ENCODE peak calls at places on chromosomes 1 and 21, in seven cellular contexts. S, D, P, V, H, R and Y are unnamed samples.

GRCh38 chr1:87869563-87869962 is 540.9 kb downstream of the LMO4 start:
- DNase-seq in H (peak), S (peak), P (peak), V (no peak), R (no peak), D (peak), Y (peak)

GRCh38 chr1:76229279-76229977 is 154.9 kb downstream of the ST6GALNAC3 start:
- DNase-seq in P (no peak), H (no peak), R (no peak), D (no peak), S (no peak), V (no peak), Y (no peak)

GRCh38 chr21:42381347-42381984 is 14.4 kb downstream of the TMPRSS3 start:
- DNase-seq in P (peak), V (peak), D (peak), H (peak), S (peak), R (no peak), Y (peak)

GRCh38 chr21:37558676-37559204 is 192.2 kb downstream of the DYRK1A start:
- DNase-seq in R (no peak), S (no peak), H (no peak), V (no peak), D (no peak), P (no peak), Y (no peak)

GRCh38 chr1:108877858-108878257 is 1.1 kb downstream of the GPSM2 start:
- DNase-seq in P (no peak), V (peak), H (no peak), R (no peak), S (peak), D (no peak), Y (no peak)

GRCh38 chr1:170776147-170776734 is 112.3 kb downstream of the PRRX1 start:
- DNase-seq in D (no peak), R (no peak), H (no peak), P (no peak), V (no peak), S (peak), Y (no peak)

GRCh38 chr1:11797525-11798216 is 8.1 kb downstream of the MTHFR start:
- DNase-seq in H (no peak), S (peak), P (no peak), D (no peak), V (no peak), R (no peak), Y (no peak)

GRCh38 chr1:210730023-210730422 is 401.3 kb downstream of the HHAT start:
- DNase-seq in R (no peak), S (no peak), H (no peak), D (no peak), P (no peak), V (no peak), Y (no peak)

GRCh38 chr1:102550729-102551384 is 554.1 kb upstream of the OLFM3 start:
- DNase-seq in P (peak), R (no peak), S (no peak), H (peak), D (peak), V (peak), Y (no peak)

DNA sequence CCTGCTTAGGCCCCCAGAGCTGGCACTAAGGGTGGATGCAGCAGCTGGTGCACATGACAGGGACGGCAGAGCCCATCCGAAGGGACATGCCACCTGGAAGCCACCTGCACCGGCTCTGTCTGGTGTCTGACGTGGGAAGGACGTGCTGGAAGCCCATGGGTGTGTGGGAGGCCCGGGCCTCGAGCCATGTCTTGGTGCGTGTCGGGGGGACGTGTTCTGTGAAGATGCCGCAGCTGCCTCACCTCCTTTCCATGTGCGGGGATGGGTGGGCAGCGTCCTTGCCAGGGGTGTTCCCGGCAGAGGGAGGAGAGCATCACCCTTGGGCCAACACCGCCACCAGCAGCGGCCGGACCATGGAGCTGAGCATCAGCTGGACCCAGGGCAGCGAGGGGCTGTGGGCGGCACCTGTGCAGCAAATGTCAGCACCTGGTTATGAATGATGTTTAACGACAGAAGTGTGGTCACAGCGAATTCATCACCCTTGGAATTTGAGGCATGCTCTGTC is 15.5 kb upstream of the POFUT2 start:
- DNase-seq in H (no peak), R (no peak), S (no peak), P (no peak), V (no peak), D (no peak), Y (no peak)
- TF ChIP-seq EZH2 in H (no peak), R (no peak), S (no peak), P (no peak), V (no peak), D (no peak), Y (no peak)

GRCh38 chr1:25700124-25700523 is 83.5 kb downstream of the MAN1C1 start:
- DNase-seq in R (no peak), D (no peak), P (no peak), H (peak), S (peak), V (no peak), Y (peak)

GRCh38 chr1:25701030-25701785 is 84.6 kb downstream of the MAN1C1 start:
- DNase-seq in V (no peak), P (no peak), S (no peak), H (no peak), D (no peak), R (no peak), Y (no peak)

GRCh38 chr1:25699501-25700089 is 83.0 kb downstream of the MAN1C1 start:
- DNase-seq in H (no peak), V (no peak), P (no peak), D (no peak), R (no peak), S (no peak), Y (no peak)

GRCh38 chr1:25702101-25702775 is 85.6 kb downstream of the MAN1C1 start:
- DNase-seq in P (no peak), D (no peak), R (no peak), V (peak), S (no peak), H (no peak), Y (peak)

DNA sequence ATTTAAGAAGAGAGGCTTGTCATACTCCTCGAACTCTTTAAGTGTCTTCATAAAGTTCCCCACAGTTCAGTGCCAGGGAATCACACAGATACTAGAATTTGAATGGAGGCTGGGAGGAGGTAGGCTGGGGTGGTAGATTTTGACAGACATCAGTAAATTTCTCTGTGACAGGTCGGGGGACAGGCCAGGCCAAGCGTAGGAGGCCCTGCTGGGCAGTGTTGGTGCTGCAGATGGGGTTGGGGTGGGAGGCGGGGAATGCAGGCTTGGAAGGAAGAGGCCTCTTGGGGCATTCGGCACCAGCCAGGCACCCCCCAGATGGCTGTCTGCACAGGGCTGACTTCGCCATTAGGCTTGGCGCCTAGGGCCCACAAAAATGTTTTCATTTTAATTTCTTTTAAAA is 84.0 kb downstream of the MAN1C1 start:
- DNase-seq in R (no peak), P (no peak), S (no peak), H (no peak), V (peak), D (no peak), Y (no peak)
- TF ChIP-seq CTCF in R (peak), P (peak), S (no peak), H (no peak), V (peak), D (no peak), Y (no peak)

DNA sequence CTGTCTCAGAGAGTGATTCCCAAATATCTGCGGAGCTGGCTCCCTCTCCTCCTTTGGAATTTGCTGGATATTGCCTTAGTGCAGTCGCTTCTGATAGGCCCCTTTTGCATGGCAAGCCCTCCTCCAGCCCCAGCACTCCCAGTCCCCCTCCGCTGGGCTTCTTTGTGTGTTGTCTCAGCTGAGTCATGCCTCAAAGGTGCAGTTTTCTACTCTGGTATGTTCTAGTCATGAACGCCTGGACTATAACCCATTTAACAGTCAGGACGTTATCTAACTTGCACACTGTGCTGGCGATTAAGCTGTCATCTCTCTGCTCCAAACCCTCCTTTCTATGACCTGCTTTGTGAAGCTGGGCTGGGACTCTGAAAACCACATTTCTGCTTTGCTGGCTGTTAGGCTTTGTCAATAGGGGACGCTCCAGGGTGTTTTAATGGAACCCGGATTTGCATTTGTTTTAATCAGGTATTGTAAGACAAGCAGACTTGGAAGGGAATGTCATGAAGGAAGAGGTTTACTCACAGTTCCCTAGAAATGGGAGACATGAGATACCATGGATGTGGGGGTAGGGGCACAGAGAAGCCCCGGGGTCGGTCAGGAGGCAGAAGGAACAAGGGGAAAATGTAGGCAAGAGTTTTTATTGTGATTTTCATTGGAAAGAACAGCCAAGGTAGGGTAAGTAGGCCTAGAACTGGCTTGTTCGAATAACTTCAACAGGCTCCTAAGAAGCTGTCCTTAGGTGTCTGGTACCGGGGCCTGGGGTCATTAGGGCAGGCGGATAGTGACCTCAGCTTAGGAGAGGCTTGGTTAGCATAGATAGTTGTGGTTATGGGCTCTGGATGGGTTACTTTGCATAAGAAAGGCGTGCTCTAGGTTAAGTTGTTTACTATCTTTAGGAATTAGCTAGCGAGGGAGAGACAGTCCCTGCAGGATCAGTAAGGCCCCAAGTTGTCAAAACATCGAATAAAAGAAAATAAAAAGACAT is 20.4 kb upstream of the HPCAL4 start:
- DNase-seq in P (peak), V (peak), S (no peak), R (no peak), D (no peak), H (peak), Y (peak)
- TF ChIP-seq EZH2 in P (no peak), V (no peak), S (no peak), R (no peak), D (no peak), H (no peak), Y (no peak)

DNA sequence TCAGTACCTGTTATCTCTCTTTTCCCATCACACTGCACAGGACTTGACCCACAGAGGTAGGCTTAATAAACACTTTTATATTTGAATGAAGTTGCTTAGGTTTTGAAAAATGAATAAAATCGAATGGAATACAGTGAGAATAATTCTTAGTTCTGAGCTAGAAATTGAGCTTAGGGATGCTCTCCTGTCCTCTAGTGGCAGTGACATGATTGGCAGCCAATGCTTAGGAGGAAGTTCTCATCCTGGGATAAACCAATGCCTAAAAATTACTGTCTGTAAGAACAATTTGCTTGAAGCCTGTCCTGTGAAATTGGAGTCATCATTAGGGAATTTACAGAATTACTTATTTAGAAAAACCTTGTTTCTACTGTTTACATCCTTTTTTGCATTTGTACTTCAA is 21.3 kb upstream of the CYP4X1 start:
- DNase-seq in S (no peak), R (no peak), H (no peak), D (no peak), P (peak), V (no peak), Y (no peak)
- TF ChIP-seq CTCF in S (no peak), R (peak), H (peak), D (peak), P (peak), V (peak), Y (peak)